ENCODE peak calls at places on chromosomes 11 and 22, in six cellular contexts. F is body of pancreas, U is adrenal gland, L is sigmoid colon, T is tibial nerve, H is spleen. B is an unnamed sample.

GRCh38 chr11:17276236-17277023 is at the start of gene NUCB2:
- DNase-seq in F (peak), U (peak), L (peak), H (peak), T (peak), B (peak)

GRCh38 chr11:74691755-74692154 is 39.5 kb downstream of the CHRDL2 start:
- DNase-seq in T (no peak), U (no peak), H (no peak), L (no peak), F (no peak), B (no peak)

GRCh38 chr22:37559901-37560681 is at the start of gene CDC42EP1:
- DNase-seq in L (peak), F (peak), H (no peak), U (peak), T (no peak), B (no peak)

GRCh38 chr11:122150484-122151124 is 34.6 kb upstream of the BLID start:
- DNase-seq in H (no peak), T (no peak), F (no peak), U (no peak), L (no peak), B (no peak)

GRCh38 chr11:73288197-73288872 is 16.2 kb downstream of the P2RY6 start:
- DNase-seq in U (no peak), T (no peak), F (no peak), L (no peak), H (no peak), B (no peak)

GRCh38 chr11:96607890-96608558 is 218.2 kb downstream of the JRKL start:
- DNase-seq in F (no peak), L (no peak), T (no peak), U (no peak), H (no peak), B (no peak)

GRCh38 chr11:126163074-126163700 is 48.3 kb downstream of the RPUSD4 start:
- DNase-seq in L (peak), F (no peak), H (peak), U (no peak), T (no peak), B (no peak)

GRCh38 chr11:10005955-10006525 is 288.0 kb downstream of the SBF2 start:
- DNase-seq in F (no peak), H (no peak), U (no peak), T (no peak), L (no peak), B (no peak)

GRCh38 chr22:39129746-39130145 is 22.7 kb downstream of the CBX7 start:
- DNase-seq in L (peak), H (no peak), U (no peak), F (no peak), T (no peak), B (no peak)

GRCh38 chr11:130191896-130192295 is 32.3 kb downstream of the ST14 start:
- DNase-seq in U (no peak), H (no peak), T (no peak), F (no peak), L (no peak), B (no peak)

GRCh38 chr11:62461740-62462522 is 43.1 kb downstream of the SCGB1A1 start:
- DNase-seq in H (no peak), T (peak), F (no peak), L (no peak), U (no peak), B (peak)

GRCh38 chr11:61554172-61554988 is 26.5 kb downstream of the SYT7 start:
- DNase-seq in H (no peak), T (no peak), L (no peak), F (no peak), U (no peak), B (no peak)

GRCh38 chr11:116513894-116514293 is 258.9 kb downstream of the BUD13 start:
- DNase-seq in L (no peak), F (peak), H (no peak), T (no peak), U (peak), B (peak)

GRCh38 chr11:99069831-99070444 is 49.2 kb downstream of the CNTN5 start:
- DNase-seq in F (peak), H (no peak), T (no peak), L (peak), U (peak), B (peak)

GRCh38 chr22:20818471-20818870 is 40.1 kb downstream of the PI4KA start:
- DNase-seq in H (no peak), L (no peak), U (no peak), F (no peak), T (no peak), B (no peak)

GRCh38 chr11:27055065-27055682 is 14.6 kb downstream of the BBOX1 start:
- DNase-seq in L (no peak), T (no peak), U (no peak), F (no peak), H (no peak), B (no peak)

GRCh38 chr11:123413636-123414035 is 16.4 kb upstream of the GRAMD1B start:
- DNase-seq in H (no peak), F (no peak), L (no peak), T (no peak), U (peak), B (no peak)

GRCh38 chr11:33835143-33835878 is 56.6 kb downstream of the LMO2 start:
- DNase-seq in T (peak), H (no peak), F (no peak), U (peak), L (no peak), B (peak)

GRCh38 chr22:44645083-44645482 is 56.9 kb upstream of the PRR5 start:
- DNase-seq in U (no peak), L (no peak), H (no peak), T (no peak), F (no peak), B (no peak)

GRCh38 chr22:44645531-44645930 is 56.5 kb upstream of the PRR5 start:
- DNase-seq in T (no peak), H (peak), L (no peak), F (no peak), U (no peak), B (no peak)

GRCh38 chr22:44647141-44647540 is 54.9 kb upstream of the PRR5 start:
- DNase-seq in T (no peak), F (no peak), H (no peak), U (no peak), L (no peak), B (no peak)

GRCh38 chr22:44646668-44647067 is 55.3 kb upstream of the PRR5 start:
- DNase-seq in F (no peak), T (no peak), L (no peak), H (no peak), U (no peak), B (no peak)

GRCh38 chr22:44646141-44646540 is 55.9 kb upstream of the PRR5 start:
- DNase-seq in L (no peak), T (no peak), F (no peak), U (no peak), H (peak), B (no peak)
- TF ChIP-seq POLR2A in L (no peak), T (no peak), F (no peak), U (no peak), H (no peak), B (no peak)

DNA sequence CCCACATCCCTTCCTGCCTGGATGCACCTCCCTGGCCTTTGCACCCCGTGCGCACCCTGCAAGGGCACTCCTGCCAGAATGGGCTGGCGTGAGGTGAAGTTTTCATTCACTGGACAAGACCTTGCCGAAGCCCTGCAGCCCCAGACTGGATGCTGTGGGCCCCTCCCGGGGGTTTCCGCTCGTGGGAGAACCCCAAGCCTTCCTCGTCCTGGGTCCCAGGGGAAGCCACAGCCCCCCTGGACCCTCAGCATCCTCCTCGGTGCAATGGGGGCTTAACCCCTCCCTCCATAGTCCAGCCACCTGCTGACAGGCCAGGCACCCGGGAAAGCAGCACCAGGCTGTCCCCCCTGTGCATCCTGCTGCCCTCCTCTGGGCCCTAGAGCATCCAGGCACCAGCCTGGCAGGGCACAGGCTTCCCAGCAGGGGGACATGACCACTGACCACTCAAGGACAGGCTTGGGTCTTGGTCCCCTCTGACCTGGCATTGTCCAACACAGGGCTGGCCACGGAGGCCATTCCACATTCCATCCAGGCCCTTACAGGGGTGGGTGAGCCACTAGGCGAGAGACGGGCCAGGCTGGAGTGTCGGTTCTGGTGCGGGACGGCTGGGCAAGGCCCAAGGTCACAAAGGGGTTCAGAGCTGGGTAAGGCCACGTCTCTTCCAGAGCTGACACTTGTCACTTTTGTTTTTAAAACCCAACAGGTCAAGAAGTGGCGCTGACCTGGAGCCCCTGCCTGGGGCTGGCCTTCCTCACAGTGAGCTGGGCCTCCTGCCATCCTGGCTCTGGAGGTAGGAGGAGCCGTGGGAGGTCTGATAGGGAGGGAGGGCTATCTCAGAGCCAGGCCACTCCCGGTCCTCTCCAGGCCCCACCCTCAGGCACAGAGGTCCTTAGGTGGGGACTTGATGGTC is 41.5 kb upstream of the PPARA start:
- DNase-seq in L (peak), H (no peak), F (peak), T (no peak), U (peak), B (peak)
- TF ChIP-seq POLR2A in L (no peak), H (no peak), F (no peak), T (no peak), U (no peak), B (no peak)

GRCh38 chr11:118790357-118791014 is 478 bp downstream of the DDX6 start:
- DNase-seq in T (peak), U (peak), F (peak), H (peak), L (peak), B (peak)

GRCh38 chr11:118789501-118790356 is 1.2 kb downstream of the DDX6 start:
- DNase-seq in F (peak), L (no peak), H (no peak), U (no peak), T (peak), B (peak)

GRCh38 chr11:118792642-118793124 is 1.7 kb upstream of the DDX6 start:
- DNase-seq in L (peak), T (peak), F (peak), H (peak), U (peak), B (peak)

GRCh38 chr11:118791961-118792578 is 1.1 kb upstream of the DDX6 start:
- DNase-seq in T (peak), L (peak), U (no peak), H (no peak), F (no peak), B (peak)

DNA sequence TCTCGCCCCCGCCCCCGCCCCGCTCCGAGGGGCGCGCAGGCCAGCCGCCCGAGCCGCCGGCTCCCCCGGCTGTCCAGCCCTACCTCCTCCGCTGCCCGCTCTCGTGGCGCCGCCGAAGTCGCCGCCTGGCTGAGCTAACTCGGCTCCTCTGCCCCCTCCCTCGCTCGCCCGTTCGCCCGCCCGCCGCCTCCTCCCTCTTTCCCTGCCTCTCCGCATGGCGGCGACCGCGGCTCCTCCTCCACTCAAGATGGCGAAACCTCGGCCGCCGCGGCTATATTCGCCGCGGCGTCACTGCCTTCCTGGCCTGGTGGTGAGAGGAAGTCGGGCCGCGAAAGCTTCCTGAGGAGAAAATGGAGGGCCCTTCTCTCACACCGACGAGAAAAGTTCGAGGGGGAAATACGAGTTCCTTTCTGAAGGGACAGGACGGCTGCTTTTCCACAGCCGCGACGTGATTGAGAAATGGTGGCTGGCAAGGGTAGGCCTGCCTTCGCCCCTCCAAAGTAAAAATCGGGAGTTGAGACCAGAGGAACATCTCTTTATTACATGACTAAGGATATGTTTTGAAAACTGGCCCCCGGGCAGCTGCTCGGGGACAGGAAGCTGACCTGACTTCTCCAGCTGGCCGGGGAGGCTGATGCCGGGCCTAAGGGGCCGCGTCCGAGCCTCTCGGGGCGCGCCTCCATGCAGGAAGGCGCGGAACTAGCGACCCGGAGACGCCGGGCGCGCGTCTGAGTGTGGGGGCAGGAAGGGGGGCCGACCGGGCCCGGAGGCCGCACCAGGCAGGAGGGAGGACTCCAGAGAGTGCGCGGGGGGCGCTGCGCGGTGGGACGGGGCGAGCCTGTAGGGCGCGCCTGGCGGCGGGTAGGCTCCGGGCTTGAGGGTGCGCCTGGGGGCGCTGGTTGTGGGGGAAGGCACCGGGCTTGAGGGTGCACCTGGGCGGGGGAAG is at the start of gene DDX6:
- DNase-seq in L (peak), U (peak), H (peak), F (peak), T (peak), B (peak)
- TF ChIP-seq POLR2A in L (peak), U (peak), H (peak), F (peak), T (peak), B (peak)

GRCh38 chr11:65576867-65577755 is 1.3 kb downstream of the EHBP1L1 start:
- DNase-seq in U (peak), F (peak), T (no peak), H (peak), L (peak), B (peak)
- TF ChIP-seq POLR2A in U (no peak), F (no peak), T (no peak), H (no peak), L (peak), B (peak)

GRCh38 chr11:118194835-118195627 is 18.6 kb upstream of the SCN2B start:
- DNase-seq in H (no peak), U (peak), F (peak), L (peak), T (peak), B (no peak)
- TF ChIP-seq POLR2A in H (no peak), U (no peak), F (peak), L (no peak), T (no peak), B (no peak)

GRCh38 chr22:30441088-30441487 is 15.5 kb downstream of the MTFP1 start:
- DNase-seq in L (no peak), T (no peak), U (no peak), H (no peak), F (no peak), B (no peak)

GRCh38 chr22:30439836-30440235 is 14.3 kb downstream of the MTFP1 start:
- DNase-seq in L (no peak), F (no peak), H (no peak), U (no peak), T (no peak), B (no peak)

GRCh38 chr22:30445438-30445936 is 19.9 kb downstream of the MTFP1 start:
- DNase-seq in F (no peak), U (peak), T (no peak), L (no peak), H (no peak), B (no peak)

GRCh38 chr22:30439226-30439625 is 13.7 kb downstream of the MTFP1 start:
- DNase-seq in T (no peak), U (no peak), H (no peak), F (no peak), L (no peak), B (no peak)

DNA sequence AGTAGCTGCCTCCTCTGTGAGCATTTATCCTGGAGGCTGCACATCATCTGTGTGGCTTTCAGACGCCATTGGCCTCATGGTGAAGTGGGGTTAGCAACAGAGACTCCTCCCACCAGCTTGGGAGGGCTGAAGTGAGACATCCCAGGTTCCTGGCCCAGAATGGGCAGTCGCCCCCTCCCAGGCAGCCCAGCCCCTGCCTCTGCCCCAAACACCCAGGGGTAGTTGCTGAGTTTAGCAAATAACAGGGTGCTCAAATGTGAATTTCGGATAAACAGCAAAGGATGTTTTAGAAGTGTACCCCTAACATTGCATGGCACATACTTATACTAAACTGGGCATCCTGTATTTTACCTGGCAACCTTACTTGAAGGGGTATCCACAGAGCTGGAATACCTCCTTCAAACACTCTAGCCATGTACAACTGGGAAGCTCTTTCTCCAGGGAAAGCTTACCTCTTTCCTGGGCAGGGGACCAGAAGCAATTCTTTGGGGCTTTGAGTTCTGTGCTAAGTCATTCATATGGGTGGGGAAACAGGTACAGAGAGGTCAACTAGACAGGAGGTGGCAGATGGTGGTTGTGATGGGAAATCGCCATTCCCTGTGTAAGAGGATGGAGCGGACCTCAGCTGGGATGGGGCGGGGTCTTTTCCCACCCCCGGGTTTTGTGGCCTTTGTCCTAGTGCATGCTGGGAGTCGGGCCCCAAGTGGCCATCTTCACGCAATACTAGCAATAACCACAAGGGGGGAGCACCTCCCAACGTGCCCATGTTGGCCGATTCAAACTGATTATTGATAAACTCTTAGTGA is 19.3 kb downstream of the MTFP1 start:
- DNase-seq in T (peak), F (peak), L (no peak), H (no peak), U (peak), B (peak)
- TF ChIP-seq POLR2A in T (no peak), F (peak), L (no peak), H (no peak), U (no peak), B (peak)

DNA sequence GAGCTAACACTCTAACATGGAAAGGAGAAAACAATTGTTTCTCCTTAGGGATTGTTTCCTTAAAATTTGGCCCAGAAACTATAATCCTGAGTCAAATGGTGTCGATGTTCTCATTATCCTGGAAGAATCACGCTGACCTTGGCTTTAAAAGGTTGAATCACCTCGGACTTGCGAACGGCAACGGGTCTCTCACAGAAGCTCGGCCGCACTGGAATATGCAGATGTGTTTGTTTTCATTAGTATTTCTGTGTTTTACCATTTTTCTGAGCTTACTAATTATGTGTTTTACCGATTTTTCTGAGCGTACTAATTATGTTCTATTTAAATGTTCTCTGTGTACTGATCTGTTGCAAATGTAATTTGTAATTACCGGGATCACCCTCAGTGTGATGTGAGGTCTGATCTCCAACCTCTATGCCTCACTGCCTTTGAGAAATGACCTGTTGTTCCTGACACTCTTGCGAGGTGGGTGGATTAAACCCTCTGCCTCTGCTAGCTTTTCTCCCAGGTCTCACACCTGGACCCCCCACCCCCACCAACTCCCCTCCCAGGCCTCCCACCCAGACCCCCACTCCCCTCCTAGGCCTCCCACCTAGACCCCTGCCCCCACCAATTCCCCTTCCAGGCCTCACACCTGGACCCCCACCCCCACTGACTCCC is 38.3 kb upstream of the BRSK2 start:
- DNase-seq in T (no peak), H (peak), L (peak), F (no peak), U (no peak), B (peak)
- TF ChIP-seq POLR2A in T (no peak), H (no peak), L (no peak), F (no peak), U (no peak), B (no peak)